ENCODE peak calls at places on chromosomes 3 and 15, in six cellular contexts. E is psoas muscle, Q is HepG2, M is right lobe of liver, U is astrocyte of the spinal cord, G is AG04450. J is an unnamed sample.

GRCh38 chr3:99808163-99808794 is 9.4 kb upstream of the CMSS1 start:
- DNase-seq in G (peak), U (peak), M (no peak), E (no peak), Q (peak), J (peak)

GRCh38 chr3:111848246-111848645 is 10.8 kb upstream of the PHLDB2 start:
- DNase-seq in G (no peak), M (no peak), U (no peak), Q (no peak), E (no peak), J (no peak)

GRCh38 chr15:69156726-69157381 is 3.6 kb upstream of the GLCE start:
- DNase-seq in G (no peak), U (no peak), M (no peak), Q (no peak), E (no peak), J (no peak)

GRCh38 chr15:66094331-66094730 is 159.2 kb downstream of the MEGF11 start:
- DNase-seq in M (no peak), E (no peak), G (no peak), U (no peak), Q (no peak), J (no peak)

GRCh38 chr3:37945803-37946530 is 44.6 kb upstream of the VILL start:
- DNase-seq in E (no peak), G (peak), U (no peak), M (peak), Q (no peak), J (no peak)

GRCh38 chr3:112116777-112117186 is 16.3 kb downstream of the GCSAM start:
- DNase-seq in M (no peak), G (no peak), E (no peak), Q (no peak), U (no peak), J (no peak)

GRCh38 chr3:172222474-172223071 is 183.2 kb downstream of the FNDC3B start:
- DNase-seq in G (no peak), U (no peak), E (no peak), M (no peak), Q (no peak), J (no peak)

GRCh38 chr3:14646589-14647413 is 4.8 kb upstream of the CCDC174 start:
- DNase-seq in M (no peak), E (no peak), G (no peak), U (no peak), Q (no peak), J (no peak)

GRCh38 chr15:40937762-40938529 is 8.8 kb downstream of the DLL4 start:
- DNase-seq in Q (no peak), E (no peak), U (no peak), G (no peak), M (no peak), J (no peak)

DNA sequence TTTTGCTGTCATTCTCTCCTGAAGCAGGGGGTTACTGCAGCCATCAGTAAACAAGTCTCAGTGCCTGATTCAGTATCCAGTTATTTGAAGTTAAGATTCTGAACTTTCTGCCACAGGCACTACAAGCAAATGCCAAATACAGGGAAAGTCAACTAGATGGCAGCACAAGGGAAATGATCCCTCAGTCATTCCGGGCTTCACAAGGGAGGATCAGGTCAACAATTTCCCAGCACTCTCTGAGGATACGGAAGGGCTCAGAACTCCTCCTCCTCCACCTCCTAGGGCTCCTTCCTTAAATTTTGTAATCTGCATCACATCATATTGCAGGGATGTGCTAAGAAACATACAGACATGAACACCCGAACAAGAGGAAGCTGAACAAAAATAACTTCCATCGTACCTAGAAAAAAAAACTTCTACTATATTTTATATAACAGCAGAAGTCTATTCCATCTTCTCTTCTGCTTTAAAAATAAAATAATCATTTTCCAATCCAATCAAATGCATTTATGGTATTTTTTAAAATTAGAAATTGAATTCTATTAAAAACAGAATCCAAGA is 187.1 kb downstream of the FMN1 start:
- DNase-seq in E (no peak), Q (no peak), G (no peak), U (peak), M (no peak), J (no peak)
- H3K4me3 ChIP-seq in E (no peak), Q (no peak), G (no peak), U (no peak), M (no peak), J (no peak)

GRCh38 chr3:159867372-159867771 is 121.3 kb upstream of the IL12A start:
- DNase-seq in M (no peak), Q (no peak), G (no peak), E (no peak), U (no peak), J (no peak)

GRCh38 chr3:159877924-159878323 is 110.7 kb upstream of the IL12A start:
- DNase-seq in U (peak), Q (no peak), G (no peak), E (no peak), M (no peak), J (no peak)

GRCh38 chr3:159870723-159871122 is 117.9 kb upstream of the IL12A start:
- DNase-seq in E (no peak), Q (no peak), G (no peak), U (no peak), M (no peak), J (no peak)

GRCh38 chr3:159872374-159873109 is 116.1 kb upstream of the IL12A start:
- DNase-seq in M (no peak), U (peak), E (no peak), G (peak), Q (no peak), J (peak)
- TF ChIP-seq CTCF in M (no peak), U (no peak), E (peak), G (peak), Q (no peak), J (no peak)

DNA sequence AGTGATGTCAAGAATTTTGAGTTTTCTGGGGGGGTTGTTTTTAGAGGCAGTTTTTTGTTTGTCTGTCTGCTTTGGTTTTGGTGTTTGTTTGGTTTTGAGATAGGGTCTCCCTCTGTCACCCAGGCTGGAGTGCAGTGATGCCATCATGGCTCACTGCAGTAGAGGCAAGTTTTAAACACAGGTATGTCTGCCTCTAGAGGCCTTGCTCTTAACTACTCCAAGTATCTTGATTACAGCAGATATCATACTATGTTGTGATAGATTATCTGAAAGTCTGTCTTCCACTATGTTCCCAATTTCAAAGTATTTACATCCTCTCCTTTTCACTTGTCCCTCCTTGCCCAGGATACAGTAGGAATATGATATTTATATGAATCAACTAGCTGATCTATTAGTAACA is 57.7 kb downstream of the ERC2 start:
- DNase-seq in E (no peak), Q (no peak), M (no peak), G (no peak), U (no peak), J (no peak)
- H3K4me3 ChIP-seq in E (no peak), Q (no peak), M (no peak), G (no peak), U (no peak), J (no peak)

GRCh38 chr3:26279091-26279490 is 343.5 kb upstream of the LRRC3B start:
- DNase-seq in G (no peak), Q (no peak), M (no peak), E (no peak), U (no peak), J (no peak)

GRCh38 chr3:26281284-26281977 is 341.1 kb upstream of the LRRC3B start:
- DNase-seq in E (no peak), Q (no peak), M (no peak), U (no peak), G (no peak), J (no peak)

DNA sequence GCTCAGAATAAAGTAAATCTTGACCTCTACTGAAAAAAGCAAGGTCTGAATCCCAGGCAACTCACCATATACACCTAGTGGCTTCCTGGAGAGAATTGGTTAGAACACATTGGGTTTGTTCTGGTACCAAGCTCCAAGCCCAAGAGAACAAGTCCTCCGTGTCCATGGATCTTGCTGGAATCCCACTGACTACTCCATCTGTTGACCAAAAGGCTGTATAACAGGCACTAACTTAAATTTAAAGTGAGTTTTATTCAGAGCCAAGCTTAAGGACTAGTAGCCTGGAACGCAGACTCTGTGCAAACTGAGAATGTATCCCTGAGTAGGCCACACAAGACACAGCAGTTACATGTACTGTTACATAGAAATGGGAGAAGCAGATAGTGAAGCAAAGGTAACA is 342.1 kb upstream of the LRRC3B start:
- DNase-seq in Q (no peak), U (no peak), G (no peak), E (no peak), M (no peak), J (no peak)
- TF ChIP-seq CTCF in Q (no peak), U (no peak), G (no peak), E (no peak), M (no peak), J (no peak)

GRCh38 chr3:54634122-54634469 is 293.8 kb downstream of the LRTM1 start:
- DNase-seq in M (no peak), E (no peak), Q (no peak), U (no peak), G (no peak), J (no peak)
- H3K4me3 ChIP-seq in M (no peak), E (no peak), Q (no peak), U (no peak), G (no peak), J (no peak)

GRCh38 chr3:186221733-186222378 is 113.0 kb upstream of the ETV5 start:
- DNase-seq in G (no peak), U (no peak), M (no peak), Q (no peak), E (peak), J (no peak)

GRCh38 chr3:186220365-186220764 is 111.5 kb upstream of the ETV5 start:
- DNase-seq in U (no peak), G (no peak), M (no peak), Q (no peak), E (no peak), J (no peak)

GRCh38 chr3:186218423-186218822 is 109.5 kb upstream of the ETV5 start:
- DNase-seq in U (no peak), G (no peak), Q (no peak), M (no peak), E (no peak), J (no peak)

GRCh38 chr3:186219211-186219638 is 110.3 kb upstream of the ETV5 start:
- DNase-seq in G (no peak), Q (no peak), E (peak), M (no peak), U (no peak), J (no peak)

GRCh38 chr3:186220886-186221285 is 112.0 kb upstream of the ETV5 start:
- DNase-seq in U (no peak), Q (no peak), G (no peak), E (peak), M (no peak), J (no peak)
- TF ChIP-seq CTCF in U (peak), Q (peak), G (peak), E (peak), M (no peak), J (no peak)

DNA sequence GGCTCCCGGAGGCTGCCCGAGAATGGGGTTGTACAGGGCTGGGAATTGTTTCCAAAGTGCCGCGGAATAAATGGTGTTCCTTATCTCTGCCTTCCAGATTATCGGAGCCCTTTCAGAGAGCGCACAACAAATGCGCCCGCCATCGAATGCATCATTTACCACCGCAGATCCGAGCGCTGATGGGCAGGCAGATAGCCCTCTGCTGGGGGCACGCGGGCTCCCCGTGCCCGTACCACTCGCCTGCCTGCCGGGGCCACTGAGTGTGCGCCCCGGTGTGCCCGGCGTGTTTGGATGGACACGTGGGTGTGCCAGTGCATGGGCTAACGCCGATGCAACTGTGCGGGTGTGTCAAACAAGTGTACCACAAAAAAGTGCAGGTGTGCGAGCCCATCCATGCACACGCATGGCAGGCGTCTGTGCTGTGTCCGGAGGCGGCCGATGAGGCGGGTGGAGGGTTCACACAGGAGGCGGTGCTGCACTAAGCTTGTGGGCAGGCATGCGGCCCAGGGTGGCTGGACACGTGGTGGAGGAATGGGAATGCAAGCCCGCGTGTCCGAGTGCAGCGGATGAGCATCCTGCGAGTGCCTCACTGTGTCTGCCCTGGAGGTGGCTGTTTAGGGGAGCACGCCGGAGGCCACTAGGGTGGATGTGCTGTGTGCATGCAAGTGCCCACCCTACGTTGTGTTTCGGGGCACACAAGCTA is 3.8 kb upstream of the GATA2 start:
- DNase-seq in Q (no peak), U (no peak), M (peak), G (no peak), E (no peak), J (no peak)
- H3K4me3 ChIP-seq in Q (no peak), U (no peak), M (no peak), G (peak), E (peak), J (peak)

J was measured in astrocyte of the cerebellum.